ENCODE peak calls at places on chromosomes 13 and 19, in ten cellular contexts. One of them, this sample, is unnamed.

GRCh38 chr13:19519049-19519448 is 42.3 kb downstream of the TPTE2 start:
- DNase-seq in stimulated activated CD4-positive, alpha-beta T cell treated with anti-CD3 and anti-CD28 coated beads, Interleukin-4, amount 100 ng/mL, for 1 hour: no peak
- DNase-seq in lung: no peak
- DNase-seq in T follicular helper cell: no peak
- DNase-seq in cardiac muscle cell: no peak
- DNase-seq in NCI-H748 treated with DMSO at 0.1 percent for 48 hours: no peak
- DNase-seq in NCI-H1105: no peak
- DNase-seq in NCI-H2081: no peak
- DNase-seq in CD8-positive, alpha-beta T cell: no peak
- DNase-seq in Calu3: no peak
- DNase-seq in this sample: no peak

GRCh38 chr19:56916528-56916927 is 76.0 kb upstream of the PEG3 start:
- DNase-seq in stimulated activated CD4-positive, alpha-beta T cell treated with anti-CD3 and anti-CD28 coated beads, Interleukin-4, amount 100 ng/mL, for 1 hour: no peak
- DNase-seq in lung: no peak
- DNase-seq in T follicular helper cell: no peak
- DNase-seq in cardiac muscle cell: no peak
- DNase-seq in NCI-H748 treated with DMSO at 0.1 percent for 48 hours: no peak
- DNase-seq in NCI-H1105: no peak
- DNase-seq in NCI-H2081: no peak
- DNase-seq in CD8-positive, alpha-beta T cell: no peak
- DNase-seq in Calu3: no peak
- DNase-seq in this sample: no peak

GRCh38 chr19:30362156-30362754 is 9.9 kb upstream of the ZNF536 start:
- DNase-seq in stimulated activated CD4-positive, alpha-beta T cell treated with anti-CD3 and anti-CD28 coated beads, Interleukin-4, amount 100 ng/mL, for 1 hour: no peak
- DNase-seq in lung: no peak
- DNase-seq in T follicular helper cell: no peak
- DNase-seq in cardiac muscle cell: no peak
- DNase-seq in NCI-H748 treated with DMSO at 0.1 percent for 48 hours: no peak
- DNase-seq in NCI-H1105: no peak
- DNase-seq in NCI-H2081: no peak
- DNase-seq in CD8-positive, alpha-beta T cell: no peak
- DNase-seq in Calu3: no peak
- DNase-seq in this sample: no peak

GRCh38 chr13:51158365-51158764 is 47.3 kb upstream of the C13orf42 start:
- DNase-seq in stimulated activated CD4-positive, alpha-beta T cell treated with anti-CD3 and anti-CD28 coated beads, Interleukin-4, amount 100 ng/mL, for 1 hour: no peak
- DNase-seq in lung: no peak
- DNase-seq in T follicular helper cell: no peak
- DNase-seq in cardiac muscle cell: no peak
- DNase-seq in NCI-H748 treated with DMSO at 0.1 percent for 48 hours: no peak
- DNase-seq in NCI-H1105: no peak
- DNase-seq in NCI-H2081: no peak
- DNase-seq in CD8-positive, alpha-beta T cell: no peak
- DNase-seq in Calu3: no peak
- DNase-seq in this sample: no peak

GRCh38 chr19:10195199-10195519 is 406 bp upstream of the DNMT1 start:
- DNase-seq in stimulated activated CD4-positive, alpha-beta T cell treated with anti-CD3 and anti-CD28 coated beads, Interleukin-4, amount 100 ng/mL, for 1 hour: no peak
- DNase-seq in lung: no peak
- DNase-seq in T follicular helper cell: no peak
- DNase-seq in cardiac muscle cell: no peak
- DNase-seq in NCI-H748 treated with DMSO at 0.1 percent for 48 hours: no peak
- DNase-seq in NCI-H1105: no peak
- DNase-seq in NCI-H2081: no peak
- DNase-seq in CD8-positive, alpha-beta T cell: no peak
- DNase-seq in Calu3: no peak
- DNase-seq in this sample: no peak

GRCh38 chr19:10691178-10691881 is 9.9 kb upstream of the QTRT1 start:
- DNase-seq in stimulated activated CD4-positive, alpha-beta T cell treated with anti-CD3 and anti-CD28 coated beads, Interleukin-4, amount 100 ng/mL, for 1 hour: no peak
- DNase-seq in lung: no peak
- DNase-seq in T follicular helper cell: no peak
- DNase-seq in cardiac muscle cell: no peak
- DNase-seq in NCI-H748 treated with DMSO at 0.1 percent for 48 hours: no peak
- DNase-seq in NCI-H1105: no peak
- DNase-seq in NCI-H2081: no peak
- DNase-seq in CD8-positive, alpha-beta T cell: no peak
- DNase-seq in Calu3: no peak
- DNase-seq in this sample: no peak

GRCh38 chr13:61531383-61532065 is 115.9 kb upstream of the PCDH20 start:
- DNase-seq in stimulated activated CD4-positive, alpha-beta T cell treated with anti-CD3 and anti-CD28 coated beads, Interleukin-4, amount 100 ng/mL, for 1 hour: no peak
- DNase-seq in lung: no peak
- DNase-seq in T follicular helper cell: no peak
- DNase-seq in cardiac muscle cell: no peak
- DNase-seq in NCI-H748 treated with DMSO at 0.1 percent for 48 hours: no peak
- DNase-seq in NCI-H1105: no peak
- DNase-seq in NCI-H2081: no peak
- DNase-seq in CD8-positive, alpha-beta T cell: no peak
- DNase-seq in Calu3: no peak
- DNase-seq in this sample: no peak

GRCh38 chr19:44848805-44849457 is 2.8 kb downstream of the NECTIN2 start:
- DNase-seq in stimulated activated CD4-positive, alpha-beta T cell treated with anti-CD3 and anti-CD28 coated beads, Interleukin-4, amount 100 ng/mL, for 1 hour: no peak
- DNase-seq in lung: no peak
- DNase-seq in T follicular helper cell: no peak
- DNase-seq in cardiac muscle cell: no peak
- DNase-seq in NCI-H748 treated with DMSO at 0.1 percent for 48 hours: no peak
- DNase-seq in NCI-H1105: no peak
- DNase-seq in NCI-H2081: no peak
- DNase-seq in CD8-positive, alpha-beta T cell: no peak
- DNase-seq in Calu3: no peak
- DNase-seq in this sample: no peak

GRCh38 chr13:98504029-98504351 is 72.9 kb downstream of the STK24 start:
- DNase-seq in stimulated activated CD4-positive, alpha-beta T cell treated with anti-CD3 and anti-CD28 coated beads, Interleukin-4, amount 100 ng/mL, for 1 hour: no peak
- DNase-seq in lung: no peak
- DNase-seq in T follicular helper cell: no peak
- DNase-seq in cardiac muscle cell: no peak
- DNase-seq in NCI-H748 treated with DMSO at 0.1 percent for 48 hours: no peak
- DNase-seq in NCI-H1105: no peak
- DNase-seq in NCI-H2081: no peak
- DNase-seq in CD8-positive, alpha-beta T cell: no peak
- DNase-seq in Calu3: no peak
- DNase-seq in this sample: no peak

GRCh38 chr19:5891938-5892771 is 11.4 kb downstream of the NDUFA11 start:
- DNase-seq in stimulated activated CD4-positive, alpha-beta T cell treated with anti-CD3 and anti-CD28 coated beads, Interleukin-4, amount 100 ng/mL, for 1 hour: peak; percentile 28
- DNase-seq in lung: no peak
- DNase-seq in T follicular helper cell: no peak
- DNase-seq in cardiac muscle cell: peak; percentile 66
- DNase-seq in NCI-H748 treated with DMSO at 0.1 percent for 48 hours: peak; percentile 2
- DNase-seq in NCI-H1105: no peak
- DNase-seq in NCI-H2081: no peak
- DNase-seq in CD8-positive, alpha-beta T cell: no peak
- DNase-seq in Calu3: peak; percentile 62
- DNase-seq in this sample: no peak

This sample was measured in SW480.